ENCODE peak calls at places on chromosomes 11 and 22, in ten cellular contexts. M is activated naive CD4-positive, alpha-beta T cell treated with anti-CD3 and anti-CD28 coated beads, Interleukin-2, amount 50 U/mL, for 16 hours; V is NCI-H774; G is CD4-positive, alpha-beta memory T cell; Z is coronary artery; F is NCI-H1694 treated with DMSO at 0.1 percent for 48 hours; I is HTR-8/SVneo; T is stimulated activated CD4-positive, alpha-beta T cell treated with anti-CD3 and anti-CD28 coated beads, TNF-alpha, amount 100 ng/mL, for 1 hour; R is NK-92 treated with Interleukin-12 subunit alpha and Interleukin-12 subunit beta, amount 100 ng/mL, for 24 hours; J is NCI-H524. N is an unnamed sample.

GRCh38 chr11:14645985-14646900 is 2.6 kb downstream of the PDE3B start:
- DNase-seq in M (no peak), V (no peak), G (no peak), Z (no peak), F (no peak), I (no peak), T (no peak), R (no peak), J (peak), N (no peak)

GRCh38 chr11:65185869-65186341 is 4.2 kb downstream of the CAPN1 start:
- DNase-seq in M (no peak), V (no peak), G (no peak), Z (no peak), F (no peak), I (no peak), T (no peak), R (no peak), J (no peak), N (no peak)

GRCh38 chr11:2390871-2391662 is 9.5 kb upstream of the TSSC4 start:
- DNase-seq in M (no peak), V (no peak), G (no peak), Z (no peak), F (no peak), I (no peak), T (no peak), R (no peak), J (no peak), N (no peak)

GRCh38 chr11:19680824-19681368 is 31.7 kb upstream of the NAV2 start:
- DNase-seq in M (no peak), V (no peak), G (no peak), Z (no peak), F (no peak), I (no peak), T (no peak), R (no peak), J (no peak), N (no peak)

GRCh38 chr22:46661221-46661851 is 41.1 kb downstream of the GRAMD4 start:
- DNase-seq in M (no peak), V (peak), G (peak), Z (no peak), F (peak), I (peak), T (peak), R (no peak), J (no peak), N (peak)

GRCh38 chr11:76603202-76603601 is 67.3 kb downstream of the LRRC32 start:
- DNase-seq in M (no peak), V (no peak), G (no peak), Z (no peak), F (no peak), I (no peak), T (no peak), R (no peak), J (no peak), N (no peak)

GRCh38 chr11:10076458-10077141 is 217.4 kb downstream of the SBF2 start:
- DNase-seq in M (no peak), V (no peak), G (no peak), Z (no peak), F (peak), I (peak), T (peak), R (peak), J (no peak), N (peak)

GRCh38 chr11:44607324-44607962 is 42.0 kb downstream of the CD82 start:
- DNase-seq in M (no peak), V (no peak), G (no peak), Z (no peak), F (no peak), I (no peak), T (no peak), R (no peak), J (no peak), N (no peak)

GRCh38 chr22:46089426-46090041 is 60.8 kb upstream of the PPARA start:
- DNase-seq in M (no peak), V (no peak), G (no peak), Z (peak), F (no peak), I (no peak), T (no peak), R (no peak), J (no peak), N (no peak)

GRCh38 chr11:86234831-86235461 is 9.6 kb upstream of the EED start:
- DNase-seq in M (no peak), V (no peak), G (no peak), Z (no peak), F (no peak), I (no peak), T (no peak), R (no peak), J (no peak), N (no peak)

GRCh38 chr11:69295995-69296889 is 2.3 kb downstream of the MYEOV start:
- DNase-seq in M (peak), V (no peak), G (no peak), Z (no peak), F (no peak), I (no peak), T (no peak), R (peak), J (no peak), N (no peak)

GRCh38 chr11:17703951-17704350 is 15.4 kb upstream of the MYOD1 start:
- DNase-seq in M (no peak), V (no peak), G (no peak), Z (no peak), F (no peak), I (no peak), T (no peak), R (no peak), J (peak), N (no peak)

GRCh38 chr11:10660323-10660722 is 33.2 kb downstream of the IRAG1 start:
- DNase-seq in M (no peak), V (no peak), G (no peak), Z (no peak), F (no peak), I (no peak), T (no peak), R (no peak), J (no peak), N (no peak)

GRCh38 chr11:95937358-95937757 is 13.5 kb upstream of the MTMR2 start:
- DNase-seq in M (no peak), V (no peak), G (no peak), Z (no peak), F (no peak), I (no peak), T (no peak), R (no peak), J (no peak), N (no peak)

GRCh38 chr22:29703595-29704195 is 16.1 kb upstream of the CABP7 start:
- DNase-seq in M (no peak), V (no peak), G (no peak), Z (no peak), F (no peak), I (no peak), T (no peak), R (no peak), J (no peak), N (no peak)

GRCh38 chr22:25651332-25651731 is 86.9 kb downstream of the GRK3 start:
- DNase-seq in M (no peak), V (no peak), G (no peak), Z (no peak), F (peak), I (no peak), T (no peak), R (no peak), J (no peak), N (no peak)

GRCh38 chr22:46791201-46791731 is 28.8 kb downstream of the TBC1D22A start:
- DNase-seq in M (peak), V (no peak), G (peak), Z (no peak), F (no peak), I (no peak), T (peak), R (peak), J (no peak), N (peak)

GRCh38 chr22:28034145-28034759 is 115.2 kb upstream of the PITPNB start:
- DNase-seq in M (no peak), V (no peak), G (no peak), Z (peak), F (no peak), I (no peak), T (no peak), R (no peak), J (no peak), N (no peak)

GRCh38 chr11:22730319-22730718 is 63.9 kb downstream of the GAS2 start:
- DNase-seq in M (no peak), V (no peak), G (peak), Z (no peak), F (peak), I (no peak), T (no peak), R (no peak), J (no peak), N (no peak)

GRCh38 chr11:55956521-55956920 is 13.2 kb downstream of the OR10AG1 start:
- DNase-seq in M (no peak), V (no peak), G (no peak), Z (no peak), F (no peak), I (no peak), T (no peak), R (no peak), J (no peak), N (no peak)

GRCh38 chr22:50599816-50600454 is 658 bp upstream of the MAPK8IP2 start:
- DNase-seq in M (peak), V (no peak), G (peak), Z (no peak), F (no peak), I (peak), T (peak), R (no peak), J (no peak), N (no peak)

GRCh38 chr22:49738006-49738405 is 89.7 kb downstream of the BRD1 start:
- DNase-seq in M (no peak), V (no peak), G (no peak), Z (no peak), F (no peak), I (no peak), T (no peak), R (no peak), J (no peak), N (no peak)

GRCh38 chr11:9219572-9219971 is 45.6 kb downstream of the DENND5A start:
- DNase-seq in M (no peak), V (no peak), G (no peak), Z (no peak), F (no peak), I (peak), T (no peak), R (no peak), J (no peak), N (no peak)

GRCh38 chr11:70473873-70474690 is 75.8 kb downstream of the CTTN start:
- DNase-seq in M (no peak), V (no peak), G (no peak), Z (no peak), F (no peak), I (no peak), T (no peak), R (no peak), J (no peak), N (no peak)

GRCh38 chr22:22462813-22463567 is 45.6 kb downstream of the ZNF280B start:
- DNase-seq in M (no peak), V (no peak), G (no peak), Z (no peak), F (no peak), I (no peak), T (no peak), R (no peak), J (no peak), N (no peak)

GRCh38 chr22:29139965-29140782 is 65.5 kb upstream of the EMID1 start:
- DNase-seq in M (no peak), V (no peak), G (no peak), Z (peak), F (no peak), I (no peak), T (no peak), R (no peak), J (no peak), N (no peak)

GRCh38 chr11:110711776-110712642 is at the start of gene ARHGAP20:
- DNase-seq in M (peak), V (peak), G (peak), Z (peak), F (peak), I (peak), T (peak), R (no peak), J (peak), N (no peak)

GRCh38 chr11:96267001-96267489 is 76.0 kb downstream of the MAML2 start:
- DNase-seq in M (no peak), V (no peak), G (no peak), Z (no peak), F (no peak), I (no peak), T (no peak), R (no peak), J (no peak), N (no peak)

GRCh38 chr11:34830035-34830434 is 86.1 kb downstream of the APIP start:
- DNase-seq in M (no peak), V (no peak), G (no peak), Z (no peak), F (no peak), I (no peak), T (no peak), R (no peak), J (no peak), N (no peak)

GRCh38 chr11:123419720-123420466 is 10.2 kb upstream of the GRAMD1B start:
- DNase-seq in M (no peak), V (no peak), G (no peak), Z (no peak), F (no peak), I (no peak), T (no peak), R (no peak), J (no peak), N (no peak)

GRCh38 chr11:20775331-20775730 is 105.9 kb downstream of the NELL1 start:
- DNase-seq in M (no peak), V (no peak), G (no peak), Z (no peak), F (no peak), I (no peak), T (no peak), R (no peak), J (no peak), N (no peak)

GRCh38 chr11:22510741-22511140 is 114.9 kb downstream of the FANCF start:
- DNase-seq in M (no peak), V (no peak), G (no peak), Z (no peak), F (no peak), I (no peak), T (no peak), R (no peak), J (no peak), N (no peak)

N was measured in activated CD4-positive, CD25-positive, alpha-beta regulatory T cell treated with anti-CD3 and anti-CD28 coated beads, Interleukin-2, amount 50 U/mL, for 16 hours.